ENCODE peak calls at places on chromosomes 2 and 18, in six cellular contexts. K, Q, Z, N, U and C are unnamed samples.

GRCh38 chr2:189336276-189336975 is 104.8 kb upstream of the WDR75 start:
- DNase-seq in K (peak; percentile 53), Q (no peak), Z (no peak), N (no peak), U (no peak), C (no peak)

GRCh38 chr2:234823196-234823876 is 128.5 kb upstream of the SH3BP4 start:
- DNase-seq in K (peak; percentile 44), Q (no peak), Z (no peak), N (no peak), U (no peak), C (no peak)

GRCh38 chr2:131419447-131419846 is 55.5 kb upstream of the RAB6D start:
- DNase-seq in K (peak; percentile 16), Q (no peak), Z (no peak), N (peak; percentile 38), U (no peak), C (no peak)

GRCh38 chr2:9778012-9778411 is 65.3 kb upstream of the TAF1B start:
- DNase-seq in K (peak; percentile 46), Q (no peak), Z (peak; percentile 28), N (peak; percentile 50), U (peak; percentile 50), C (peak; percentile 28)

GRCh38 chr2:176676257-176676570 is 407.0 kb downstream of the MTX2 start:
- DNase-seq in K (no peak), Q (no peak), Z (no peak), N (no peak), U (no peak), C (no peak)

GRCh38 chr2:157837851-157838441 is 38.2 kb downstream of the ACVR1 start:
- DNase-seq in K (peak; percentile 63), Q (no peak), Z (no peak), N (no peak), U (no peak), C (no peak)

GRCh38 chr2:31440764-31441163 is 26.2 kb upstream of the XDH start:
- DNase-seq in K (peak; percentile 88), Q (peak; percentile 93), Z (no peak), N (no peak), U (peak; percentile 93), C (no peak)

GRCh38 chr2:75100011-75100680 is 99.2 kb downstream of the TACR1 start:
- DNase-seq in K (peak; percentile 87), Q (peak; percentile 90), Z (no peak), N (no peak), U (peak; percentile 79), C (no peak)

GRCh38 chr2:222703866-222704265 is 32.4 kb downstream of the MOGAT1 start:
- DNase-seq in K (peak; percentile 71), Q (no peak), Z (no peak), N (no peak), U (peak; percentile 26), C (no peak)

GRCh38 chr2:189300917-189301316 is 121.4 kb upstream of the COL5A2 start:
- DNase-seq in K (no peak), Q (no peak), Z (no peak), N (no peak), U (no peak), C (no peak)

GRCh38 chr2:8821276-8822217 is 15.9 kb downstream of the KIDINS220 start:
- DNase-seq in K (peak; percentile 83), Q (no peak), Z (no peak), N (no peak), U (no peak), C (no peak)

GRCh38 chr18:5574843-5575242 is 31.0 kb upstream of the EPB41L3 start:
- DNase-seq in K (no peak), Q (no peak), Z (no peak), N (no peak), U (no peak), C (no peak)

GRCh38 chr2:46493241-46493970 is 14.0 kb downstream of the TMEM247 start:
- DNase-seq in K (peak; percentile 80), Q (peak; percentile 70), Z (no peak), N (no peak), U (peak; percentile 71), C (no peak)

GRCh38 chr2:10977636-10978035 is 65.9 kb downstream of the KCNF1 start:
- DNase-seq in K (no peak), Q (no peak), Z (no peak), N (no peak), U (no peak), C (no peak)

GRCh38 chr2:70087703-70088507 is 628 bp downstream of the PCBP1 start:
- DNase-seq in K (peak; percentile 83), Q (peak; percentile 70), Z (peak; percentile 61), N (peak; percentile 52), U (peak; percentile 41), C (no peak)

GRCh38 chr18:21439453-21439852 is 161.1 kb downstream of the ESCO1 start:
- DNase-seq in K (peak; percentile 95), Q (peak; percentile 94), Z (no peak), N (no peak), U (peak; percentile 56), C (no peak)

GRCh38 chr2:203737360-203737759 is 30.9 kb downstream of the CD28 start:
- DNase-seq in K (peak; percentile 60), Q (no peak), Z (no peak), N (no peak), U (peak; percentile 45), C (no peak)

GRCh38 chr2:64606495-64607363 is 47.0 kb downstream of the SERTAD2 start:
- DNase-seq in K (peak; percentile 93), Q (peak; percentile 98), Z (peak; percentile 59), N (peak; percentile 75), U (peak; percentile 84), C (no peak)

GRCh38 chr2:206728277-206729199 is 10.3 kb upstream of the DYTN start:
- DNase-seq in K (peak; percentile 56), Q (peak; percentile 38), Z (no peak), N (no peak), U (peak; percentile 82), C (peak; percentile 1)

GRCh38 chr18:63297678-63298392 is 21.7 kb downstream of the BCL2 start:
- DNase-seq in K (no peak), Q (no peak), Z (no peak), N (peak; percentile 11), U (no peak), C (no peak)

GRCh38 chr2:33104052-33104623 is 157.4 kb downstream of the LTBP1 start:
- DNase-seq in K (peak; percentile 71), Q (no peak), Z (no peak), N (no peak), U (peak; percentile 87), C (peak; percentile 6)

GRCh38 chr2:23271230-23271629 is 113.7 kb upstream of the KLHL29 start:
- DNase-seq in K (no peak), Q (no peak), Z (no peak), N (no peak), U (no peak), C (no peak)

GRCh38 chr18:14089176-14089575 is 43.1 kb downstream of the ZNF519 start:
- DNase-seq in K (no peak), Q (no peak), Z (no peak), N (no peak), U (no peak), C (no peak)
- H3K9me2 ChIP-seq in K (no peaks in the 10 kb centered on the region), Q (no peaks in the 10 kb centered on the region), Z (no peaks in the 10 kb centered on the region), N (no peaks in the 10 kb centered on the region), U (no peaks in the 10 kb centered on the region), C (no peaks in the 10 kb centered on the region)

GRCh38 chr2:97748397-97748796 is 35.0 kb downstream of the ZAP70 start:
- DNase-seq in K (peak; percentile 20), Q (no peak), Z (peak; percentile 77), N (peak; percentile 88), U (peak; percentile 25), C (no peak)

GRCh38 chr2:97747285-97747684 is 33.9 kb downstream of the ZAP70 start:
- DNase-seq in K (no peak), Q (no peak), Z (no peak), N (no peak), U (no peak), C (no peak)

GRCh38 chr2:97749611-97750010 is 36.2 kb downstream of the ZAP70 start:
- DNase-seq in K (no peak), Q (no peak), Z (no peak), N (peak; percentile 18), U (no peak), C (no peak)

GRCh38 chr2:97745474-97746172 is 32.2 kb downstream of the ZAP70 start:
- DNase-seq in K (no peak), Q (no peak), Z (no peak), N (no peak), U (no peak), C (no peak)

DNA sequence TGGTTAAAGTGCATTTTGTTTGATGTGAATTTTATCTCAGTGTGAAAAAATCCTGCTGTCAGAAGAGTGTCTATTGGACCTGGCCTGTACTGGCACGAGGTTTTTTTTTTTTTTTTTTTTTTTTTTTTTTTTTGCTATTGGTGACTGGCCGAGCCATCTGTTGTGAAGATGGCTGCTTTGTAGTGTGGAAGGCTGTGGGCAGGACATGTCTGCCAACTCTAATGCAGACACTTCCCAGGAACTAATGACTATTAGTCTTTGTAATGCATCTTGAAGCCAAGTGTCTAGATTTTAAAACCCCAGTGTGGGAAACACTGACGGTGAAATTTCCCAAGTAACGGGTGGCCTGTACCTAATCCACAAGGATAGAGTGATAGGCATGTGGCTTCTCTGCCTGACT is 34.3 kb downstream of the ZAP70 start:
- DNase-seq in K (peak; percentile 79), Q (no peak), Z (no peak), N (no peak), U (no peak), C (no peak)
- H3K4me2 ChIP-seq in K (no peak overlapping the region), Q (no peak overlapping the region), Z (no peak overlapping the region), N (no peak overlapping the region), U (no peak overlapping the region), C (no peak overlapping the region)

GRCh38 chr2:104977958-104978357 is 59.9 kb upstream of the MRPS9 start:
- DNase-seq in K (no peak), Q (no peak), Z (no peak), N (no peak), U (no peak), C (no peak)
- H3K9me2 ChIP-seq in K (no peaks in the 10 kb centered on the region), Q (no peaks in the 10 kb centered on the region), Z (no peaks in the 10 kb centered on the region), N (peaks cover 8% of the 10 kb centered on the region), U (no peaks in the 10 kb centered on the region), C (no peaks in the 10 kb centered on the region)

GRCh38 chr2:168890006-168890782 is at the start of gene SPC25:
- DNase-seq in K (peak; percentile 96), Q (peak; percentile 76), Z (peak; percentile 95), N (peak; percentile 98), U (peak; percentile 95), C (peak; percentile 84)
- H3K4me2 ChIP-seq in K (peak within 1 kb of the TSS; percentile 85), Q (peak within 1 kb of the TSS; percentile 76), Z (peak within 1 kb of the TSS; percentile 83), N (peak within 1 kb of the TSS; percentile 81), U (peak within 1 kb of the TSS; percentile 91), C (peak within 1 kb of the TSS; percentile 84)

DNA sequence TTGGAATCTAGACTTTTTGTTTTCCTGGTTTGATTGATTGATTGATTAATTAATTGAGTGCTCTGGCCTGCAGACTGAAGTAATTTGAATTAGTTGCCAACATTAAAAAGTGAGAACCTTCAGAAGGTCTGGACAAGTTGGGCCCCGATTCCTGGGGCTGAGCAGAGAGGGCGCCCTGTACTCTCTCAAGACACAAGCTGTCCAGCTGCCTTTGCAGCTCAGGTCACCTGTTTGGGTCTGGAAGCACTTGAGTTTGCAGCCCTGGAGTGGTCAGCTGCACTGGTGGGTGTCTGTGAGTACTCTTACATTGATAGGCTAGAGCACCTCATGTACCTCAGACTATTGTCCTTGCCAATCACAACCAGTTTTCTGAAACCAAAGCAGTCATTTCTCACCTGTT is 22.7 kb upstream of the CELF4 start:
- DNase-seq in K (no peak), Q (no peak), Z (no peak), N (no peak), U (no peak), C (no peak)
- H3K9me2 ChIP-seq in K (no peaks in the 10 kb centered on the region), Q (no peaks in the 10 kb centered on the region), Z (no peaks in the 10 kb centered on the region), N (peaks cover 13% of the 10 kb centered on the region), U (no peaks in the 10 kb centered on the region), C (no peaks in the 10 kb centered on the region)

GRCh38 chr2:12432985-12433640 is 283.6 kb upstream of the TRIB2 start:
- DNase-seq in K (peak; percentile 14), Q (no peak), Z (no peak), N (no peak), U (peak; percentile 18), C (no peak)
- H3K4me2 ChIP-seq in K (no peak overlapping the region), Q (no peak overlapping the region), Z (no peak overlapping the region), N (no peak overlapping the region), U (no peak overlapping the region), C (no peak overlapping the region)